ENCODE peak calls at places on chromosomes 7 and 10, in nine cellular contexts. M, I, N, H, K, S, B, E and J are unnamed samples.

GRCh38 chr7:108335264-108335918 is 120.8 kb downstream of the NRCAM start:
- DNase-seq in M (no peak), I (no peak), N (no peak), H (no peak), K (peak; percentile 18), S (no peak), B (no peak), E (peak; percentile 1), J (no peak)

GRCh38 chr7:155973451-155973997 is 161.3 kb upstream of the SHH start:
- DNase-seq in M (no peak), I (no peak), N (no peak), H (no peak), K (no peak), S (no peak), B (no peak), E (no peak), J (peak; percentile 57)

GRCh38 chr10:104413528-104413927 is 59.9 kb downstream of the CFAP58 start:
- DNase-seq in M (no peak), I (no peak), N (no peak), H (no peak), K (no peak), S (no peak), B (no peak), E (no peak), J (no peak)

GRCh38 chr7:80675090-80675489 is 36.6 kb downstream of the CD36 start:
- DNase-seq in M (no peak), I (no peak), N (peak; percentile 42), H (no peak), K (no peak), S (no peak), B (no peak), E (no peak), J (no peak)

GRCh38 chr10:69721690-69722310 is 79.9 kb upstream of the COL13A1 start:
- DNase-seq in M (no peak), I (no peak), N (peak; percentile 40), H (no peak), K (peak; percentile 80), S (no peak), B (no peak), E (no peak), J (no peak)

GRCh38 chr7:2114052-2114451 is 118.7 kb downstream of the MAD1L1 start:
- DNase-seq in M (no peak), I (no peak), N (peak; percentile 31), H (no peak), K (peak; percentile 74), S (no peak), B (no peak), E (no peak), J (no peak)

GRCh38 chr10:44724415-44725174 is 186.5 kb upstream of the TMEM72 start:
- DNase-seq in M (no peak), I (no peak), N (peak; percentile 29), H (no peak), K (peak; percentile 54), S (no peak), B (no peak), E (no peak), J (no peak)

GRCh38 chr10:14750900-14751575 is 23.7 kb downstream of the FAM107B start:
- DNase-seq in M (no peak), I (no peak), N (no peak), H (no peak), K (no peak), S (no peak), B (no peak), E (no peak), J (no peak)

GRCh38 chr10:86756511-86757109 is at the start of gene BMPR1A:
- DNase-seq in M (peak; percentile 94), I (no peak), N (peak; percentile 89), H (peak; percentile 85), K (peak; percentile 92), S (no peak), B (peak; percentile 93), E (no peak), J (peak; percentile 87)

GRCh38 chr10:123254287-123254858 is 100.2 kb downstream of the BUB3 start:
- DNase-seq in M (no peak), I (no peak), N (no peak), H (no peak), K (no peak), S (no peak), B (no peak), E (no peak), J (no peak)

GRCh38 chr10:125375210-125375609 is 214.8 kb upstream of the CTBP2 start:
- DNase-seq in M (no peak), I (no peak), N (peak; percentile 42), H (no peak), K (peak; percentile 3), S (no peak), B (no peak), E (no peak), J (no peak)

GRCh38 chr10:102752934-102753664 is 9.4 kb downstream of the WBP1L start:
- DNase-seq in M (no peak), I (no peak), N (peak; percentile 63), H (peak; percentile 37), K (peak; percentile 84), S (no peak), B (no peak), E (no peak), J (no peak)

GRCh38 chr7:11675163-11675562 is 156.8 kb downstream of the THSD7A start:
- DNase-seq in M (no peak), I (no peak), N (no peak), H (no peak), K (no peak), S (no peak), B (no peak), E (no peak), J (no peak)

GRCh38 chr10:78972160-78972946 is 96.4 kb upstream of the ZMIZ1 start:
- DNase-seq in M (peak; percentile 28), I (no peak), N (no peak), H (peak; percentile 71), K (peak; percentile 95), S (no peak), B (no peak), E (no peak), J (peak; percentile 84)

GRCh38 chr10:100816671-100817070 is 71.3 kb downstream of the PAX2 start:
- DNase-seq in M (no peak), I (no peak), N (no peak), H (no peak), K (no peak), S (no peak), B (no peak), E (no peak), J (no peak)

GRCh38 chr7:50751136-50751535 is 31.6 kb downstream of the GRB10 start:
- DNase-seq in M (no peak), I (no peak), N (no peak), H (no peak), K (no peak), S (no peak), B (no peak), E (no peak), J (no peak)